ENCODE peak calls at places on chromosome 12, in nine cellular contexts. One of them, this sample, is unnamed.

GRCh38 chr12:101962486-101962885 is 85.1 kb downstream of the DRAM1 start:
- DNase-seq in T-cell: no peak
- DNase-seq in M059J: no peak
- DNase-seq in AG04450: peak; percentile 34
- DNase-seq in germinal center: no peak
- DNase-seq in CD8-positive, alpha-beta T cell: no peak
- DNase-seq in pulmonary artery endothelial cell: no peak
- DNase-seq in HTR-8/SVneo: no peak
- DNase-seq in ureter: no peak
- DNase-seq in this sample: no peak

GRCh38 chr12:106753526-106753925 is 21.0 kb upstream of the RIC8B start:
- DNase-seq in AG04450: no peak
- DNase-seq in CD8-positive, alpha-beta T cell: peak; percentile 50
- DNase-seq in T-cell: peak; percentile 33
- DNase-seq in ureter: no peak
- DNase-seq in germinal center: peak; percentile 85
- DNase-seq in HTR-8/SVneo: no peak
- DNase-seq in M059J: no peak
- DNase-seq in pulmonary artery endothelial cell: no peak
- DNase-seq in this sample: peak; percentile 63

GRCh38 chr12:130633771-130634170 is 82.3 kb downstream of the RIMBP2 start:
- DNase-seq in ureter: peak; percentile 58
- DNase-seq in T-cell: no peak
- DNase-seq in pulmonary artery endothelial cell: no peak
- DNase-seq in HTR-8/SVneo: no peak
- DNase-seq in M059J: peak; percentile 40
- DNase-seq in CD8-positive, alpha-beta T cell: no peak
- DNase-seq in germinal center: no peak
- DNase-seq in AG04450: no peak
- DNase-seq in this sample: no peak

GRCh38 chr12:52082988-52083637 is 3.6 kb downstream of the SMIM41 start:
- DNase-seq in pulmonary artery endothelial cell: no peak
- DNase-seq in T-cell: peak; percentile 61
- DNase-seq in HTR-8/SVneo: peak; percentile 81
- DNase-seq in M059J: peak; percentile 42
- DNase-seq in ureter: no peak
- DNase-seq in AG04450: no peak
- DNase-seq in CD8-positive, alpha-beta T cell: peak; percentile 56
- DNase-seq in germinal center: peak; percentile 86
- DNase-seq in this sample: peak; percentile 88

GRCh38 chr12:70154087-70154486 is 89.1 kb upstream of the CNOT2 start:
- DNase-seq in ureter: no peak
- DNase-seq in pulmonary artery endothelial cell: no peak
- DNase-seq in HTR-8/SVneo: no peak
- DNase-seq in CD8-positive, alpha-beta T cell: no peak
- DNase-seq in germinal center: no peak
- DNase-seq in T-cell: no peak
- DNase-seq in M059J: no peak
- DNase-seq in AG04450: no peak
- DNase-seq in this sample: no peak

GRCh38 chr12:59040651-59041050 is 120.3 kb upstream of the LRIG3 start:
- DNase-seq in pulmonary artery endothelial cell: peak; percentile 26
- DNase-seq in M059J: peak; percentile 78
- DNase-seq in HTR-8/SVneo: peak; percentile 20
- DNase-seq in CD8-positive, alpha-beta T cell: no peak
- DNase-seq in T-cell: no peak
- DNase-seq in germinal center: no peak
- DNase-seq in AG04450: peak; percentile 84
- DNase-seq in ureter: no peak
- DNase-seq in this sample: no peak

GRCh38 chr12:123089631-123090353 is 61.1 kb downstream of the PITPNM2 start:
- DNase-seq in CD8-positive, alpha-beta T cell: no peak
- DNase-seq in pulmonary artery endothelial cell: peak; percentile 72
- DNase-seq in ureter: no peak
- DNase-seq in T-cell: no peak
- DNase-seq in HTR-8/SVneo: peak; percentile 84
- DNase-seq in germinal center: no peak
- DNase-seq in AG04450: peak; percentile 89
- DNase-seq in M059J: peak; percentile 98
- DNase-seq in this sample: no peak

GRCh38 chr12:69685810-69686209 is 13.3 kb downstream of the BEST3 start:
- DNase-seq in ureter: no peak
- DNase-seq in M059J: peak; percentile 54
- DNase-seq in AG04450: no peak
- DNase-seq in CD8-positive, alpha-beta T cell: no peak
- DNase-seq in T-cell: no peak
- DNase-seq in germinal center: no peak
- DNase-seq in HTR-8/SVneo: no peak
- DNase-seq in pulmonary artery endothelial cell: no peak
- DNase-seq in this sample: no peak